ENCODE peak calls at places on chromosomes 7 and 10, in eight cellular contexts. B is transverse colon, P is sigmoid colon, F is tibial nerve, X is ovary, E is IMR-90, Q is HCT116, G is uterus. D is an unnamed sample. For H3K27me3 and H3K9me3, the result is how much of the 10 kb centered on the place peaks cover.

GRCh38 chr7:4809091-4809591 is 33.7 kb downstream of the AP5Z1 start:
- DNase-seq in B (no peak), P (peak), F (no peak), X (no peak), E (no peak), Q (no peak), G (no peak), D (no peak)

GRCh38 chr10:6062101-6062771 is at the start of gene IL2RA:
- DNase-seq in B (peak), P (peak), F (no peak), X (no peak), E (no peak), Q (no peak), G (no peak), D (no peak)

GRCh38 chr10:93458821-93459257 is 23.3 kb downstream of the MYOF start:
- DNase-seq in B (peak), P (peak), F (peak), X (peak), E (peak), Q (peak), G (peak), D (no peak)

GRCh38 chr7:101608772-101609713 is 20.1 kb downstream of the MYL10 start:
- DNase-seq in B (peak), P (no peak), F (no peak), X (no peak), E (no peak), Q (no peak), G (no peak), D (no peak)

GRCh38 chr10:124534231-124534798 is 72.7 kb downstream of the LHPP start:
- DNase-seq in B (peak), P (peak), F (no peak), X (peak), E (no peak), Q (no peak), G (no peak), D (no peak)

GRCh38 chr7:116776610-116777289 is 85.6 kb upstream of the CAPZA2 start:
- DNase-seq in B (no peak), P (no peak), F (no peak), X (no peak), E (peak), Q (peak), G (no peak), D (no peak)

GRCh38 chr10:94546616-94547175 is 1.1 kb downstream of the HELLS start:
- DNase-seq in B (no peak), P (no peak), F (no peak), X (no peak), E (peak), Q (no peak), G (no peak), D (no peak)

GRCh38 chr7:1117321-1117928 is 29.5 kb downstream of the GPER1 start:
- DNase-seq in B (no peak), P (no peak), F (no peak), X (no peak), E (no peak), Q (no peak), G (no peak), D (no peak)

GRCh38 chr7:5525271-5526189 is 101.9 kb upstream of the TNRC18 start:
- DNase-seq in B (peak), P (peak), F (no peak), X (no peak), E (peak), Q (peak), G (peak), D (no peak)

GRCh38 chr10:102435529-102436233 is 3.3 kb upstream of the CUEDC2 start:
- DNase-seq in B (no peak), P (no peak), F (no peak), X (peak), E (no peak), Q (no peak), G (no peak), D (no peak)
- H3K27me3 ChIP-seq in B (under half), P (under half), F (under half), X (under half), E (under half), Q (under half), G (under half), D (under half)

GRCh38 chr10:119588071-119588470 is 8.7 kb downstream of the TIAL1 start:
- DNase-seq in B (no peak), P (no peak), F (no peak), X (no peak), E (no peak), Q (no peak), G (no peak), D (no peak)
- H3K9me3 ChIP-seq in B (under half), P (under half), F (under half), X (under half), E (under half), Q (under half), G (under half), D (under half)

GRCh38 chr7:130941322-130942210 is 207.6 kb upstream of the KLF14 start:
- DNase-seq in B (peak), P (no peak), F (peak), X (peak), E (peak), Q (no peak), G (peak), D (no peak)
- TF ChIP-seq POLR2A in B (peak), P (no peak), F (no peak), X (peak), E (peak), Q (no peak), G (peak), D (no peak)

GRCh38 chr7:158472631-158473030 is 115.0 kb downstream of the PTPRN2 start:
- DNase-seq in B (no peak), P (no peak), F (no peak), X (no peak), E (no peak), Q (no peak), G (no peak), D (no peak)

GRCh38 chr7:158473238-158473637 is 114.4 kb downstream of the PTPRN2 start:
- DNase-seq in B (no peak), P (no peak), F (no peak), X (no peak), E (no peak), Q (no peak), G (no peak), D (no peak)

GRCh38 chr7:158470336-158470735 is 117.3 kb downstream of the PTPRN2 start:
- DNase-seq in B (no peak), P (peak), F (no peak), X (no peak), E (no peak), Q (no peak), G (no peak), D (no peak)

GRCh38 chr7:158469396-158470051 is 118.1 kb downstream of the PTPRN2 start:
- DNase-seq in B (no peak), P (no peak), F (no peak), X (no peak), E (no peak), Q (no peak), G (no peak), D (no peak)

GRCh38 chr7:158471716-158472115 is 115.9 kb downstream of the PTPRN2 start:
- DNase-seq in B (no peak), P (no peak), F (no peak), X (no peak), E (no peak), Q (no peak), G (no peak), D (no peak)
- H3K27me3 ChIP-seq in B (under half), P (under half), F (under half), X (under half), E (under half), Q (under half), G (under half), D (under half)

DNA sequence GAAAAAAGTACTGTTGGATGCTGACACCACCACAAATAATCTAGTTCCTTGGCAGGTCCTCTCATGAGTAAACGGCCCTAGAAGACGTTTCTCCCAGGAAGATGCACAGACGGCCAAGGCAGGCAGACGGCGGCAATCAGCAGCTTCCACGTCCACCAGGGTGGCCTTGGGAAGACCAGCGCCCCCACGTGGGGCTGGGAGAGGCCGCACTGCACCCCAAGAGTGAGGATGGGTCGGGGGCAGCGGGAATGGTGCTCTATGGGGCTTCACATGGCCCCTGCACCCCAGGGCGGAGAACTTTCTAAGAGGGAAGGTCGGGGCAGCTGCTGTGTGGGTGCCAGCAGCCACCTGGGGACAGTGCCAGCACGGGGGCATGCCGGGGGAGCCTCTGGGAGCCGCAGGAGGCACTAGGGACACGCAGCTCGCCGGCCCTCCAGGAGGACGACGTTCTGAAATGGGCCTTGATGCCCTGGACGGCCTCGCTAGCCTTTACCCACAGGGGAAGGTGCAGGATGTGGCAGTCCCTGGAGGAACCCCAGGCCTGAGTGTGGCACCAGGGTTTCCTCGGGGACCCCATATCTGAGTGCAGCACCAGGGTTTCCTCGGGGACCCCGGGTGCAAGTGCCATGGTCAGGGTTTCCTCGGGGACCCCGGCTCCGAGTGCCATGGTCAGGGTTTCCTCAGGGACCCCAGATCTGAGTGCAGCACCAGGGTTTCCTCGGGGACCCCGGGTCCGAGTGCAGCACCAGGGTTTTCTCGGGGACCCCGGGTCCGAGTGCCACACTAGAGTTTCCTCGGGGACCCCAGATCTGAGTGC is 539.9 kb downstream of the DNAJB6 start:
- DNase-seq in B (no peak), P (no peak), F (no peak), X (no peak), E (no peak), Q (no peak), G (no peak), D (no peak)
- H3K9me3 ChIP-seq in B (under half), P (under half), F (under half), X (under half), E (under half), Q (under half), G (under half), D (under half)

DNA sequence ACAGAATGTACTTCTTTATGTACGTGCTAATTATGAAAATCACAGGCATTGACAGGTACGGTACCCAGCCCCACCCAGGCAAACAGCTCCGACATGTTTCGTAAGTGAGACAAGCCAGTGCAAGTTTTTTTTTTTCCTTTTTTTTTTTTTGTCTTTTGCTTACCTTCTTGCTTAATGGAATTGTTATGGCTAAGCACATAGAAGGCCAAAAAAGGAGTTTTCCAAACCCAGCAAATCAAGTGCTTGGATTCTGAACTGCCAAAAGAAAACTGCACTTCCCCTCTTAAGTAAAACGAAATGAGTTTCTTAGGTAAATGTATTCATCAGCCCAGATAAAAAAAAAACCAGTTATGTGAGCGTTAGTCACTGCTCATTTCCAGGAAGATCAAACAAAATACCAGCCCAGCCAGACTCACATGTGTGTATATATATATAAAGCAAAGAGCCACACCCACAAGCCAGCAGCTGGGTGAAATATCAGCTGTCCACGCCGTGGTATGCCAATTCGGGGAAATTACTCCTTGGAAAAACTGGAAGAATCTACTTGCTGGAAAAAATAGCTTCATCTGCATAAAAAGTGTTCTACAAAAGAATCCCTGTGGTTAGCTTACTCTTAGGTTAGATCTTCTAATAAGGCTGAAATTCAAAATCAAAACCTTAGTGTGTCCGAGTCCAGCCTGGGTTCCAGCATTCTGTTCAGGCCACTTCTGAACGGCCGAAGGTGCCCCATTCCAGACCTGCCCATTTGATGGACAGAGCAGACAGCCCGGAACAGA is 8.0 kb downstream of the KLF6 start:
- DNase-seq in B (peak), P (peak), F (peak), X (no peak), E (peak), Q (peak), G (peak), D (no peak)
- TF ChIP-seq POLR2A in B (peak), P (no peak), F (no peak), X (no peak), E (no peak), Q (no peak), G (no peak), D (no peak)

GRCh38 chr10:86674912-86675311 is 6.6 kb downstream of the LDB3 start:
- DNase-seq in B (no peak), P (no peak), F (no peak), X (no peak), E (no peak), Q (no peak), G (no peak), D (no peak)
- H3K27me3 ChIP-seq in B (under half), P (under half), F (under half), X (under half), E (under half), Q (under half), G (under half), D (under half)

D was measured in esophagus squamous epithelium.